ENCODE peak calls at places on chromosomes 12 and 14, in four cellular contexts. M is K562, Q is HepG2, S is GM12878. U is an unnamed sample.

GRCh38 chr12:11798856-11799530 is 149.5 kb downstream of the ETV6 start:
- DNase-seq in S (no peak), Q (peak; percentile 29), M (peak; percentile 71), U (no peak)

GRCh38 chr12:101608301-101609133 is 13.7 kb downstream of the MYBPC1 start:
- DNase-seq in Q (peak; percentile 100), M (no peak), S (no peak), U (no peak)

GRCh38 chr14:90384543-90384911 is 12.3 kb upstream of the CALM1 start:
- DNase-seq in M (no peak), S (no peak), Q (no peak), U (no peak)

GRCh38 chr12:100391856-100392255 is 35.0 kb downstream of the SLC17A8 start:
- DNase-seq in Q (peak; percentile 18), M (peak; percentile 10), S (no peak), U (no peak)

GRCh38 chr14:22598896-22599244 is 770 bp downstream of the ABHD4 start:
- DNase-seq in S (no peak), M (peak; percentile 68), Q (peak; percentile 82), U (no peak)

GRCh38 chr12:6872073-6873048 is 742 bp downstream of the SPSB2 start:
- DNase-seq in Q (peak; percentile 72), M (peak; percentile 89), S (peak; percentile 26), U (peak; percentile 95)

GRCh38 chr12:107477018-107477417 is 208.6 kb upstream of the PWP1 start:
- DNase-seq in M (no peak), S (no peak), Q (no peak), U (no peak)

GRCh38 chr14:65281991-65282908 is 130.3 kb upstream of the FUT8 start:
- DNase-seq in M (no peak), Q (no peak), S (no peak), U (peak; percentile 36)

GRCh38 chr12:109449845-109450532 is 27.1 kb downstream of the KCTD10 start:
- DNase-seq in M (no peak), Q (no peak), S (no peak), U (no peak)

GRCh38 chr12:84912191-84913142 is at the start of gene SLC6A15:
- DNase-seq in Q (no peak), M (no peak), S (no peak), U (peak; percentile 87)

GRCh38 chr12:131897276-131897675 is 2.9 kb downstream of the ULK1 start:
- DNase-seq in S (no peak), M (no peak), Q (no peak), U (no peak)

GRCh38 chr12:42281281-42281680 is 43.2 kb upstream of the YAF2 start:
- DNase-seq in M (no peak), S (no peak), Q (peak; percentile 9), U (no peak)

GRCh38 chr12:50251619-50252300 is 31.6 kb downstream of the LIMA1 start:
- DNase-seq in S (no peak), Q (no peak), M (no peak), U (no peak)

GRCh38 chr14:102088012-102088792 is 1.4 kb upstream of the HSP90AA1 start:
- DNase-seq in M (peak; percentile 64), Q (no peak), S (peak; percentile 21), U (peak; percentile 72)

GRCh38 chr12:79681008-79681590 is 9.7 kb downstream of the PAWR start:
- DNase-seq in S (no peak), M (no peak), Q (no peak), U (no peak)

GRCh38 chr12:3432176-3432742 is 58.7 kb upstream of the PRMT8 start:
- DNase-seq in M (no peak), S (no peak), Q (peak; percentile 14), U (peak; percentile 44)

GRCh38 chr12:50057000-50057841 is at the start of gene ASIC1:
- DNase-seq in M (peak; percentile 60), Q (no peak), S (no peak), U (peak; percentile 77)

GRCh38 chr12:43063642-43064041 is 474.1 kb upstream of the PRICKLE1 start:
- DNase-seq in Q (no peak), M (no peak), S (no peak), U (no peak)

GRCh38 chr12:47033797-47034555 is 45.4 kb upstream of the PCED1B start:
- DNase-seq in Q (no peak), M (peak; percentile 23), S (no peak), U (no peak)

GRCh38 chr12:162467-163307 is 51.3 kb downstream of the SLC6A12 start:
- DNase-seq in M (no peak), Q (no peak), S (no peak), U (no peak)

GRCh38 chr12:110001596-110001995 is 2.4 kb downstream of the ANKRD13A start:
- DNase-seq in Q (no peak), S (no peak), M (no peak), U (no peak)

GRCh38 chr14:88868558-88869159 is 44.2 kb downstream of the TTC8 start:
- DNase-seq in S (no peak), Q (peak; percentile 12), M (peak; percentile 27), U (no peak)

GRCh38 chr12:71945121-71945520 is 6.5 kb downstream of the TPH2 start:
- DNase-seq in M (no peak), Q (no peak), S (no peak), U (no peak)

GRCh38 chr14:39431416-39432178 is 636 bp downstream of the FBXO33 start:
- DNase-seq in Q (peak; percentile 51), S (no peak), M (peak; percentile 35), U (peak; percentile 58)

GRCh38 chr12:29741342-29742241 is 42.1 kb downstream of the TMTC1 start:
- DNase-seq in S (no peak), Q (no peak), M (no peak), U (no peak)

GRCh38 chr12:94010307-94010706 is 138.1 kb upstream of the PLXNC1 start:
- DNase-seq in S (no peak), Q (no peak), M (no peak), U (peak; percentile 71)

GRCh38 chr12:108228746-108229145 is 99.7 kb downstream of the WSCD2 start:
- DNase-seq in M (no peak), Q (no peak), S (no peak), U (no peak)

GRCh38 chr14:90624228-90624627 is 192.0 kb downstream of the TTC7B start:
- DNase-seq in S (no peak), M (peak; percentile 11), Q (peak; percentile 42), U (no peak)

GRCh38 chr14:102805941-102806340 is 28.7 kb downstream of the TRAF3 start:
- DNase-seq in S (no peak), M (no peak), Q (no peak), U (no peak)

DNA sequence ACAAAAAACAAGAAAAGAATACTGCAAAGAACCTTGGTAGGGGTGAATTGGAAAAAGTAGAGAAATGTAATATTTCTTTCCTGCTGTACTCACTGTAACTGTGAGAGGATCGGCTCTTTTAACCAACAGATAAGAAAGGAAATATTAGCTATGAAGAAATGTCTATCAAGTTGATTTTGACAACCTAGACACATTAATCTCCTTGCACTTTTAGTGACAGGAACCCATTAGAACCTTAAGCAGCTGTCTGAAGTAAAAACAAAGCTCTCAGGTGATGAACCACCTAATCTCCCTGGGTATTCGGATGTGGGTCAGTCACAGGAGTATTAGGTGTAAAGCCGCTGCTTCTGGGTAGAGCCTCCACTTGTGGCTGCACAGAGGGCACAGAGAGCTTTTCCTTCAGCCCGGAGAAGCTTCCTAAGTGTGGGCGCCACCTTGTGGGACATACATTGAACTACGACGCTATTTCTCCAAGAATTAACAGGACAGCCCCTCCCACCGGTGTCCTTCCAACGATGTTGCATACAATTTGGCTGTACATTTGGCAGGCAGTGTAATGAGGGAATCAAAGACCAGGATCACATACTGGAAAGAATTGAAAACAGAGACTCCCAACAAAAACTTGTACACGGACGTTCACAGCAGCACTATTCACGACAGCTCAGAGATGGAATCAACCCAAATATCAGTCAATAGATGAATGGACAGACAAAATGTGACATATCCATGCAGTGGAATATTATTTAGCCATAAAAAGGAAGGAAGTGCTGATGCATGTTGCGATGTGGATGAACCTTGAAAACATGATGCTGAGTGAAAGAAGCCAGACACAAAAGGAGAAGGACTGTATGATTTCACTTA is 28.9 kb upstream of the MAPKAPK5 start:
- DNase-seq in S (peak; percentile 44), M (peak; percentile 89), Q (peak; percentile 80), U (peak; percentile 74)
- TF ChIP-seq SP1 in S (no peak), M (no peak), Q (no peak), U (no peak)

DNA sequence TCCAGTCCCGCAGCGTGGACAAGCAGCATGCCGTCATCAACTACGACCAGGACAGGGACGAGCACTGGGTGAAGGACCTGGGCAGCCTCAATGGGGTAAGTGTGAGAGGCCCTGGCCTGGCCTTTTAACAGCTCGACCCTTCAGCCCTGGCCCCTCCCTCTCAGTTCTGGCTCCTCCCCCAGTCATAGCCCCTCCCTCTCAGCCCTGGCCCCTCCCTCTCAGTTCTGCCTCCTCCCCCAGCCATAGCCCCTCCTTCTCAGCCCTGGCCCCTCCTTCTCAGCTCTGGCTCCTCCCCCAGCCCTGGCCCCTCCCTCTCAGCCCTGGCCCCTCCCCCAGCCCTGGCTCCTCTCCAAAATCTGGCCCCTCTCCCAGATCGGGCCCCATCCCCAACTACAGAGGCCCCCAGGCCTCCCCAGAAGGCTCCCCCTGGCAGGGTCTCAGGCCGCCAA is 11.2 kb downstream of the CEP170B start:
- DNase-seq in Q (no peak), M (peak; percentile 53), S (no peak), U (peak; percentile 80)
- TF ChIP-seq CREM in Q (no peak), M (no peak), S (no peak), U (no peak)

GRCh38 chr14:75404843-75405242 is 23.0 kb upstream of the JDP2 start:
- DNase-seq in Q (no peak), M (no peak), S (no peak), U (no peak)

GRCh38 chr14:75406102-75406501 is 21.7 kb upstream of the JDP2 start:
- DNase-seq in S (no peak), Q (no peak), M (no peak), U (no peak)

GRCh38 chr14:75413013-75413412 is 14.8 kb upstream of the JDP2 start:
- DNase-seq in S (no peak), M (no peak), Q (no peak), U (no peak)

GRCh38 chr14:75411194-75411552 is 16.6 kb upstream of the JDP2 start:
- DNase-seq in M (no peak), S (no peak), Q (no peak), U (no peak)

GRCh38 chr14:75409425-75410205 is 18.2 kb upstream of the JDP2 start:
- DNase-seq in M (no peak), S (no peak), Q (no peak), U (no peak)
- TF ChIP-seq SP1 in M (no peak), S (no peak), Q (no peak), U (no peak)

DNA sequence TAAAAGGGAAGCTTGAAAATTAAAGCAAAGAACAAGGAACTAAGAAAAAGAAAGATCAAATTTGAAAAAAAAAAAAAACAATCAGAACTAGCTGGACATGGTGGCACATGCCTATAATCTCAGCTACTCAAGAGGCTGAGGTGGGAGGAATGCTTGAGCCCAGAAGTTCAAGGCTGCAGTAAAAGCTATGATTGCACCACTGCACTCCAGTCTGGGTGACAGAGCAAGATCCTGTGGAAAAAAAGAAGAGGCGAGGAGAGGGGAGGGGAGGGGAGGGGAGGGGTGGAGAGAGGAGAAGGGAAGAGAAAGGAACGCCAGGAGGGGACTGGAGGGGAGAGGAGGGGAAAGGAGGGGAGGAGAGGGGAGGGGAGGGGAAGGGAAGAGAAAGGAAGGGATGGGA is 43.0 kb downstream of the EEA1 start:
- DNase-seq in S (no peak), M (no peak), Q (peak; percentile 28), U (no peak)
- TF ChIP-seq CREM in S (no peak), M (no peak), Q (no peak), U (no peak)

GRCh38 chr14:50085570-50086315 is 30.6 kb downstream of the VCPKMT start:
- DNase-seq in M (no peak), S (peak; percentile 95), Q (no peak), U (no peak)
- TF ChIP-seq SP1 in M (no peak), S (peak; percentile 32), Q (no peak), U (no peak)

U was measured in WTC11.